ENCODE peak calls at places on chromosomes 13 and 19, in nine cellular contexts. O, R, W, M, T, A, G, J and U are unnamed samples.

GRCh38 chr19:49119411-49120324 is at the start of gene PPFIA3:
- DNase-seq in A (peak; percentile 53), R (no peak), W (peak; percentile 89), J (no peak), M (peak; percentile 72), G (peak; percentile 69), O (no peak), T (peak; percentile 76), U (peak; percentile 66)

GRCh38 chr19:52640916-52641315 is 2.8 kb upstream of the ZNF83 start:
- DNase-seq in R (no peak), J (no peak), G (peak; percentile 11), M (peak; percentile 78), O (no peak), T (peak; percentile 7), A (peak; percentile 36), W (no peak), U (no peak)

GRCh38 chr13:51324714-51325440 is 14.6 kb upstream of the SERPINE3 start:
- DNase-seq in A (no peak), O (no peak), W (no peak), R (no peak), G (no peak), T (no peak), J (no peak), M (no peak), U (no peak)

GRCh38 chr19:756821-757688 is 6.1 kb downstream of the MISP start:
- DNase-seq in J (no peak), A (no peak), G (no peak), O (no peak), W (no peak), T (no peak), M (no peak), R (no peak), U (no peak)

GRCh38 chr19:16628984-16629691 is 1.1 kb upstream of the MED26 start:
- DNase-seq in R (no peak), G (peak; percentile 72), M (peak; percentile 62), A (peak; percentile 86), O (no peak), T (peak; percentile 59), W (no peak), J (no peak), U (peak; percentile 62)

GRCh38 chr13:30792257-30793000 is 57.1 kb downstream of the ALOX5AP start:
- DNase-seq in T (peak; percentile 96), M (peak; percentile 75), G (peak; percentile 98), J (peak; percentile 41), A (peak; percentile 95), R (peak; percentile 38), O (no peak), W (peak; percentile 85), U (peak; percentile 92)

GRCh38 chr13:101219609-101220265 is 196.6 kb downstream of the NALCN start:
- DNase-seq in T (no peak), O (no peak), W (no peak), R (no peak), G (peak; percentile 5), A (no peak), M (no peak), J (no peak), U (no peak)

GRCh38 chr13:85099245-85099644 is 700.0 kb downstream of the SLITRK6 start:
- DNase-seq in O (no peak), A (no peak), M (no peak), T (no peak), J (no peak), W (no peak), G (no peak), R (no peak), U (no peak)

GRCh38 chr13:72839831-72840426 is 58.0 kb downstream of the PIBF1 start:
- DNase-seq in W (no peak), R (no peak), G (peak; percentile 69), J (no peak), T (peak; percentile 57), M (peak; percentile 56), A (peak; percentile 40), O (peak; percentile 52), U (peak; percentile 64)

GRCh38 chr19:18858906-18859646 is 27.3 kb downstream of the UPF1 start:
- DNase-seq in G (no peak), J (no peak), R (no peak), M (no peak), A (no peak), O (no peak), W (no peak), T (no peak), U (no peak)

GRCh38 chr19:29404951-29405727 is 120.7 kb upstream of the VSTM2B start:
- DNase-seq in R (no peak), O (peak; percentile 99), W (peak; percentile 66), J (no peak), A (no peak), G (no peak), M (no peak), T (no peak), U (no peak)

GRCh38 chr13:47679391-47679790 is 321.7 kb downstream of the SUCLA2 start:
- DNase-seq in W (no peak), R (no peak), A (peak; percentile 86), M (no peak), G (peak; percentile 90), O (no peak), T (peak; percentile 86), J (no peak), U (peak; percentile 77)

GRCh38 chr19:33303791-33304759 is 1.7 kb upstream of the CEBPA start:
- DNase-seq in G (no peak), W (peak; percentile 86), A (peak; percentile 6), J (no peak), O (no peak), R (no peak), T (peak; percentile 34), M (no peak), U (no peak)

GRCh38 chr13:43019811-43020210 is 3.6 kb upstream of the DNAJC15 start:
- DNase-seq in G (no peak), W (no peak), M (no peak), T (peak; percentile 66), J (no peak), O (no peak), R (no peak), A (peak; percentile 58), U (no peak)